ENCODE peak calls at places on chromosomes 3 and 15, in nine cellular contexts. One of them, this sample, is unnamed.

GRCh38 chr15:72492733-72493132 is 18.6 kb downstream of the ARIH1 start:
- DNase-seq in dorsolateral prefrontal cortex: no peak
- DNase-seq in MG63: no peak
- DNase-seq in psoas muscle: no peak
- DNase-seq in AG04449: no peak
- DNase-seq in epithelial cell of esophagus: peak; percentile 63
- DNase-seq in neuronal stem cell: no peak
- DNase-seq in CD8-positive, alpha-beta memory T cell: no peak
- DNase-seq in mesendoderm: no peak
- DNase-seq in this sample: no peak

GRCh38 chr3:10299175-10299574 is 6.4 kb upstream of the GHRL start:
- DNase-seq in dorsolateral prefrontal cortex: no peak
- DNase-seq in MG63: no peak
- DNase-seq in psoas muscle: no peak
- DNase-seq in AG04449: no peak
- DNase-seq in epithelial cell of esophagus: no peak
- DNase-seq in neuronal stem cell: no peak
- DNase-seq in CD8-positive, alpha-beta memory T cell: no peak
- DNase-seq in mesendoderm: no peak
- DNase-seq in this sample: no peak

GRCh38 chr3:23987376-23987775 is 42.3 kb downstream of the NR1D2 start:
- DNase-seq in dorsolateral prefrontal cortex: no peak
- DNase-seq in MG63: no peak
- DNase-seq in psoas muscle: no peak
- DNase-seq in AG04449: no peak
- DNase-seq in epithelial cell of esophagus: no peak
- DNase-seq in neuronal stem cell: no peak
- DNase-seq in CD8-positive, alpha-beta memory T cell: no peak
- DNase-seq in mesendoderm: no peak
- DNase-seq in this sample: no peak

GRCh38 chr3:174488527-174488926 is 370.6 kb upstream of the NAALADL2 start:
- DNase-seq in dorsolateral prefrontal cortex: no peak
- DNase-seq in MG63: no peak
- DNase-seq in psoas muscle: no peak
- DNase-seq in AG04449: no peak
- DNase-seq in epithelial cell of esophagus: no peak
- DNase-seq in neuronal stem cell: no peak
- DNase-seq in CD8-positive, alpha-beta memory T cell: no peak
- DNase-seq in mesendoderm: no peak
- DNase-seq in this sample: no peak

GRCh38 chr15:36315649-36316048 is 263.8 kb upstream of the CDIN1 start:
- DNase-seq in dorsolateral prefrontal cortex: no peak
- DNase-seq in MG63: no peak
- DNase-seq in psoas muscle: no peak
- DNase-seq in AG04449: no peak
- DNase-seq in epithelial cell of esophagus: no peak
- DNase-seq in neuronal stem cell: no peak
- DNase-seq in CD8-positive, alpha-beta memory T cell: no peak
- DNase-seq in mesendoderm: no peak
- DNase-seq in this sample: no peak

GRCh38 chr3:58620446-58620845 is 43.3 kb upstream of the FAM107A start:
- DNase-seq in dorsolateral prefrontal cortex: no peak
- DNase-seq in MG63: no peak
- DNase-seq in psoas muscle: no peak
- DNase-seq in AG04449: no peak
- DNase-seq in epithelial cell of esophagus: no peak
- DNase-seq in neuronal stem cell: no peak
- DNase-seq in CD8-positive, alpha-beta memory T cell: no peak
- DNase-seq in mesendoderm: no peak
- DNase-seq in this sample: no peak

GRCh38 chr3:161781381-161781780 is 284.8 kb downstream of the OTOL1 start:
- DNase-seq in dorsolateral prefrontal cortex: no peak
- DNase-seq in MG63: no peak
- DNase-seq in psoas muscle: no peak
- DNase-seq in AG04449: no peak
- DNase-seq in epithelial cell of esophagus: no peak
- DNase-seq in neuronal stem cell: no peak
- DNase-seq in CD8-positive, alpha-beta memory T cell: no peak
- DNase-seq in mesendoderm: no peak
- DNase-seq in this sample: no peak

GRCh38 chr15:89358435-89358754 is 23.8 kb upstream of the POLG start:
- DNase-seq in dorsolateral prefrontal cortex: no peak
- DNase-seq in MG63: no peak
- DNase-seq in psoas muscle: no peak
- DNase-seq in AG04449: no peak
- DNase-seq in epithelial cell of esophagus: no peak
- DNase-seq in neuronal stem cell: no peak
- DNase-seq in CD8-positive, alpha-beta memory T cell: no peak
- DNase-seq in mesendoderm: no peak
- DNase-seq in this sample: no peak

GRCh38 chr15:42549052-42549491 is 434 bp downstream of the HAUS2 start:
- DNase-seq in dorsolateral prefrontal cortex: peak; percentile 10
- DNase-seq in MG63: peak; percentile 7
- DNase-seq in psoas muscle: no peak
- DNase-seq in AG04449: no peak
- DNase-seq in epithelial cell of esophagus: peak; percentile 39
- DNase-seq in neuronal stem cell: no peak
- DNase-seq in CD8-positive, alpha-beta memory T cell: no peak
- DNase-seq in mesendoderm: peak; percentile 62
- DNase-seq in this sample: no peak

GRCh38 chr3:161523916-161524315 is 27.3 kb downstream of the OTOL1 start:
- DNase-seq in dorsolateral prefrontal cortex: no peak
- DNase-seq in MG63: no peak
- DNase-seq in psoas muscle: no peak
- DNase-seq in AG04449: no peak
- DNase-seq in epithelial cell of esophagus: no peak
- DNase-seq in neuronal stem cell: no peak
- DNase-seq in CD8-positive, alpha-beta memory T cell: no peak
- DNase-seq in mesendoderm: no peak
- DNase-seq in this sample: no peak

GRCh38 chr3:151219056-151219455 is 16.0 kb upstream of the GPR171 start:
- DNase-seq in dorsolateral prefrontal cortex: no peak
- DNase-seq in MG63: no peak
- DNase-seq in psoas muscle: no peak
- DNase-seq in AG04449: no peak
- DNase-seq in epithelial cell of esophagus: peak; percentile 90
- DNase-seq in neuronal stem cell: no peak
- DNase-seq in CD8-positive, alpha-beta memory T cell: no peak
- DNase-seq in mesendoderm: no peak
- DNase-seq in this sample: peak; percentile 24

GRCh38 chr15:83498801-83499200 is 51.7 kb downstream of the SH3GL3 start:
- DNase-seq in dorsolateral prefrontal cortex: no peak
- DNase-seq in MG63: no peak
- DNase-seq in psoas muscle: no peak
- DNase-seq in AG04449: no peak
- DNase-seq in epithelial cell of esophagus: no peak
- DNase-seq in neuronal stem cell: no peak
- DNase-seq in CD8-positive, alpha-beta memory T cell: no peak
- DNase-seq in mesendoderm: peak; percentile 97
- DNase-seq in this sample: no peak

GRCh38 chr3:176349706-176350105 is 847.6 kb downstream of the TBL1XR1 start:
- DNase-seq in dorsolateral prefrontal cortex: no peak
- DNase-seq in MG63: no peak
- DNase-seq in psoas muscle: no peak
- DNase-seq in AG04449: no peak
- DNase-seq in epithelial cell of esophagus: no peak
- DNase-seq in neuronal stem cell: no peak
- DNase-seq in CD8-positive, alpha-beta memory T cell: no peak
- DNase-seq in mesendoderm: no peak
- DNase-seq in this sample: peak; percentile 35

GRCh38 chr3:61627768-61628185 is 66.4 kb downstream of the PTPRG start:
- DNase-seq in dorsolateral prefrontal cortex: no peak
- DNase-seq in MG63: peak; percentile 70
- DNase-seq in psoas muscle: no peak
- DNase-seq in AG04449: peak; percentile 80
- DNase-seq in epithelial cell of esophagus: peak; percentile 38
- DNase-seq in neuronal stem cell: no peak
- DNase-seq in CD8-positive, alpha-beta memory T cell: no peak
- DNase-seq in mesendoderm: no peak
- DNase-seq in this sample: peak; percentile 67

GRCh38 chr3:24628523-24629258 is 134.0 kb upstream of the THRB start:
- DNase-seq in dorsolateral prefrontal cortex: no peak
- DNase-seq in MG63: no peak
- DNase-seq in psoas muscle: no peak
- DNase-seq in AG04449: no peak
- DNase-seq in epithelial cell of esophagus: peak; percentile 30
- DNase-seq in neuronal stem cell: no peak
- DNase-seq in CD8-positive, alpha-beta memory T cell: no peak
- DNase-seq in mesendoderm: no peak
- DNase-seq in this sample: no peak

GRCh38 chr3:85912981-85913380 is 954.2 kb downstream of the CADM2 start:
- DNase-seq in dorsolateral prefrontal cortex: no peak
- DNase-seq in MG63: no peak
- DNase-seq in psoas muscle: no peak
- DNase-seq in AG04449: no peak
- DNase-seq in epithelial cell of esophagus: peak; percentile 78
- DNase-seq in neuronal stem cell: no peak
- DNase-seq in CD8-positive, alpha-beta memory T cell: no peak
- DNase-seq in mesendoderm: no peak
- DNase-seq in this sample: no peak

DNA sequence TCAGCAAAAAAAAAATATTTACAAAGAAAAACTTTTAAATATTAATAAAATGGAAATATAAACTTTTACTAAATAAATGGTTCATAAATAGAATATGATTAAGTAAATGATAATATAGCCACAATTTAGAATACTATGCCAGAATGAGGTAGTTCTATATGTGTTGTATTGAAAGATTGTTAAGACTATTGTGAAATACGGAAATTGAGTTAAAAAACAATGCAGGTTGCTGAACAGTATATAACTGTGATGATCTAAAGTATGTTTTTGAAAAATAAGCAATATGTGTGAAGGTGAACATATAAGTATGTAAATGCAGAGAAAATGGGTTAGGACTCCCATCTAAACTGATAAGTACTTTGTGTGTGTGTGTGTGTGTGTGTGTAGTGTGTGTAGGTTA is 1.2 kb downstream of the ZNF35 start:
- DNase-seq in dorsolateral prefrontal cortex: no peak
- DNase-seq in MG63: no peak
- DNase-seq in psoas muscle: no peak
- DNase-seq in AG04449: no peak
- DNase-seq in epithelial cell of esophagus: no peak
- DNase-seq in neuronal stem cell: no peak
- DNase-seq in CD8-positive, alpha-beta memory T cell: no peak
- DNase-seq in mesendoderm: no peak
- DNase-seq in this sample: no peak
- H3K4me3 ChIP-seq in dorsolateral prefrontal cortex: peak overlapping the region; percentile 93
- H3K4me3 ChIP-seq in MG63: no peak overlapping the region
- H3K4me3 ChIP-seq in psoas muscle: peak overlapping the region; percentile 95
- H3K4me3 ChIP-seq in AG04449: no peak overlapping the region
- H3K4me3 ChIP-seq in epithelial cell of esophagus: peak overlapping the region; percentile 76
- H3K4me3 ChIP-seq in neuronal stem cell: no peak overlapping the region
- H3K4me3 ChIP-seq in CD8-positive, alpha-beta memory T cell: no peak overlapping the region
- H3K4me3 ChIP-seq in mesendoderm: no peak overlapping the region
- H3K4me3 ChIP-seq in this sample: no peak overlapping the region

GRCh38 chr3:71726106-71726505 is 904 bp upstream of the EIF4E3 start:
- DNase-seq in dorsolateral prefrontal cortex: no peak
- DNase-seq in MG63: no peak
- DNase-seq in psoas muscle: no peak
- DNase-seq in AG04449: no peak
- DNase-seq in epithelial cell of esophagus: no peak
- DNase-seq in neuronal stem cell: no peak
- DNase-seq in CD8-positive, alpha-beta memory T cell: peak; percentile 77
- DNase-seq in mesendoderm: no peak
- DNase-seq in this sample: no peak
- H3K4me3 ChIP-seq in dorsolateral prefrontal cortex: peak overlapping the region; percentile 85
- H3K4me3 ChIP-seq in MG63: no peak overlapping the region
- H3K4me3 ChIP-seq in psoas muscle: peak overlapping the region; percentile 81
- H3K4me3 ChIP-seq in AG04449: no peak overlapping the region
- H3K4me3 ChIP-seq in epithelial cell of esophagus: no peak overlapping the region
- H3K4me3 ChIP-seq in neuronal stem cell: no peak overlapping the region
- H3K4me3 ChIP-seq in CD8-positive, alpha-beta memory T cell: peak overlapping the region; percentile 77
- H3K4me3 ChIP-seq in mesendoderm: no peak overlapping the region
- H3K4me3 ChIP-seq in this sample: no peak overlapping the region

GRCh38 chr3:71407833-71408232 is 175.7 kb downstream of the FOXP1 start:
- DNase-seq in dorsolateral prefrontal cortex: no peak
- DNase-seq in MG63: no peak
- DNase-seq in psoas muscle: no peak
- DNase-seq in AG04449: no peak
- DNase-seq in epithelial cell of esophagus: no peak
- DNase-seq in neuronal stem cell: no peak
- DNase-seq in CD8-positive, alpha-beta memory T cell: no peak
- DNase-seq in mesendoderm: no peak
- DNase-seq in this sample: no peak
- H3K4me3 ChIP-seq in dorsolateral prefrontal cortex: no peak overlapping the region
- H3K4me3 ChIP-seq in MG63: no peak overlapping the region
- H3K4me3 ChIP-seq in psoas muscle: no peak overlapping the region
- H3K4me3 ChIP-seq in AG04449: no peak overlapping the region
- H3K4me3 ChIP-seq in epithelial cell of esophagus: no peak overlapping the region
- H3K4me3 ChIP-seq in neuronal stem cell: no peak overlapping the region
- H3K4me3 ChIP-seq in CD8-positive, alpha-beta memory T cell: no peak overlapping the region
- H3K4me3 ChIP-seq in mesendoderm: no peak overlapping the region
- H3K4me3 ChIP-seq in this sample: no peak overlapping the region

GRCh38 chr15:65384505-65384894 is 6.7 kb upstream of the IGDCC3 start:
- DNase-seq in dorsolateral prefrontal cortex: no peak
- DNase-seq in MG63: no peak
- DNase-seq in psoas muscle: no peak
- DNase-seq in AG04449: no peak
- DNase-seq in epithelial cell of esophagus: no peak
- DNase-seq in neuronal stem cell: no peak
- DNase-seq in CD8-positive, alpha-beta memory T cell: no peak
- DNase-seq in mesendoderm: no peak
- DNase-seq in this sample: no peak
- H3K4me3 ChIP-seq in dorsolateral prefrontal cortex: peak overlapping the region; percentile 58
- H3K4me3 ChIP-seq in MG63: no peak overlapping the region
- H3K4me3 ChIP-seq in psoas muscle: no peak overlapping the region
- H3K4me3 ChIP-seq in AG04449: no peak overlapping the region
- H3K4me3 ChIP-seq in epithelial cell of esophagus: no peak overlapping the region
- H3K4me3 ChIP-seq in neuronal stem cell: no peak overlapping the region
- H3K4me3 ChIP-seq in CD8-positive, alpha-beta memory T cell: peak overlapping the region; percentile 92
- H3K4me3 ChIP-seq in mesendoderm: no peak overlapping the region
- H3K4me3 ChIP-seq in this sample: no peak overlapping the region

This sample was measured in skeletal muscle cell.